ENCODE peak calls at places on chromosomes 7 and 10, in six cellular contexts. One of them, this sample, is unnamed.

GRCh38 chr10:69045441-69046300 is 42.2 kb upstream of the SRGN start:
- DNase-seq in H1: no peak
- DNase-seq in mammary epithelial cell: peak
- DNase-seq in suprapubic skin: no peak
- DNase-seq in cardiac fibroblast: peak
- DNase-seq in foreskin fibroblast: no peak
- DNase-seq in this sample: peak

GRCh38 chr7:140229101-140229525 is 52.3 kb upstream of the KDM7A start:
- DNase-seq in mammary epithelial cell: no peak
- DNase-seq in foreskin fibroblast: no peak
- DNase-seq in H1: no peak
- DNase-seq in cardiac fibroblast: no peak
- DNase-seq in suprapubic skin: no peak
- DNase-seq in this sample: no peak

GRCh38 chr10:114029655-114030054 is 14.0 kb upstream of the ADRB1 start:
- DNase-seq in cardiac fibroblast: no peak
- DNase-seq in foreskin fibroblast: no peak
- DNase-seq in H1: no peak
- DNase-seq in suprapubic skin: no peak
- DNase-seq in mammary epithelial cell: no peak
- DNase-seq in this sample: no peak

GRCh38 chr7:39554583-39555140 is 11.5 kb upstream of the YAE1 start:
- DNase-seq in foreskin fibroblast: peak
- DNase-seq in mammary epithelial cell: no peak
- DNase-seq in H1: no peak
- DNase-seq in cardiac fibroblast: peak
- DNase-seq in suprapubic skin: no peak
- DNase-seq in this sample: no peak

GRCh38 chr10:91796332-91797076 is 1.7 kb upstream of the TNKS2 start:
- DNase-seq in cardiac fibroblast: peak
- DNase-seq in H1: no peak
- DNase-seq in suprapubic skin: no peak
- DNase-seq in foreskin fibroblast: peak
- DNase-seq in mammary epithelial cell: peak
- DNase-seq in this sample: peak

GRCh38 chr7:50673096-50673495 is 107.9 kb upstream of the DDC start:
- DNase-seq in mammary epithelial cell: no peak
- DNase-seq in suprapubic skin: no peak
- DNase-seq in foreskin fibroblast: no peak
- DNase-seq in H1: no peak
- DNase-seq in cardiac fibroblast: no peak
- DNase-seq in this sample: no peak

GRCh38 chr7:23357190-23358093 is 58.3 kb downstream of the MALSU1 start:
- DNase-seq in H1: no peak
- DNase-seq in mammary epithelial cell: peak
- DNase-seq in foreskin fibroblast: peak
- DNase-seq in suprapubic skin: no peak
- DNase-seq in cardiac fibroblast: peak
- DNase-seq in this sample: peak

GRCh38 chr7:146478975-146479492 is 362.4 kb downstream of the CNTNAP2 start:
- DNase-seq in mammary epithelial cell: no peak
- DNase-seq in cardiac fibroblast: no peak
- DNase-seq in H1: no peak
- DNase-seq in foreskin fibroblast: no peak
- DNase-seq in suprapubic skin: no peak
- DNase-seq in this sample: no peak

GRCh38 chr10:77390481-77390891 is 247.1 kb downstream of the KCNMA1 start:
- DNase-seq in mammary epithelial cell: peak
- DNase-seq in cardiac fibroblast: peak
- DNase-seq in suprapubic skin: peak
- DNase-seq in foreskin fibroblast: peak
- DNase-seq in H1: no peak
- DNase-seq in this sample: no peak

GRCh38 chr10:22681783-22682183 is 32.6 kb downstream of the PIP4K2A start:
- DNase-seq in mammary epithelial cell: peak
- DNase-seq in suprapubic skin: no peak
- DNase-seq in H1: no peak
- DNase-seq in foreskin fibroblast: peak
- DNase-seq in cardiac fibroblast: peak
- DNase-seq in this sample: peak

GRCh38 chr7:83755526-83755925 is 106.6 kb upstream of the SEMA3E start:
- DNase-seq in cardiac fibroblast: no peak
- DNase-seq in H1: no peak
- DNase-seq in suprapubic skin: no peak
- DNase-seq in foreskin fibroblast: no peak
- DNase-seq in mammary epithelial cell: no peak
- DNase-seq in this sample: no peak

GRCh38 chr7:66267249-66267648 is 62.1 kb downstream of the TPST1 start:
- DNase-seq in suprapubic skin: no peak
- DNase-seq in mammary epithelial cell: peak
- DNase-seq in H1: no peak
- DNase-seq in cardiac fibroblast: peak
- DNase-seq in foreskin fibroblast: peak
- DNase-seq in this sample: peak

GRCh38 chr7:767580-767940 is 40.5 kb upstream of the PRKAR1B start:
- DNase-seq in suprapubic skin: no peak
- DNase-seq in H1: no peak
- DNase-seq in cardiac fibroblast: no peak
- DNase-seq in foreskin fibroblast: no peak
- DNase-seq in mammary epithelial cell: peak
- DNase-seq in this sample: peak

GRCh38 chr7:80591654-80592053 is 46.8 kb upstream of the CD36 start:
- DNase-seq in cardiac fibroblast: no peak
- DNase-seq in H1: no peak
- DNase-seq in mammary epithelial cell: no peak
- DNase-seq in foreskin fibroblast: no peak
- DNase-seq in suprapubic skin: no peak
- DNase-seq in this sample: no peak

GRCh38 chr10:50637003-50637579 is 13.3 kb upstream of the SGMS1 start:
- DNase-seq in cardiac fibroblast: no peak
- DNase-seq in suprapubic skin: no peak
- DNase-seq in H1: no peak
- DNase-seq in mammary epithelial cell: peak
- DNase-seq in foreskin fibroblast: peak
- DNase-seq in this sample: no peak

GRCh38 chr10:59177031-59177861 is 803 bp downstream of the PHYHIPL start:
- DNase-seq in H1: no peak
- DNase-seq in cardiac fibroblast: peak
- DNase-seq in mammary epithelial cell: peak
- DNase-seq in suprapubic skin: no peak
- DNase-seq in foreskin fibroblast: peak
- DNase-seq in this sample: peak

DNA sequence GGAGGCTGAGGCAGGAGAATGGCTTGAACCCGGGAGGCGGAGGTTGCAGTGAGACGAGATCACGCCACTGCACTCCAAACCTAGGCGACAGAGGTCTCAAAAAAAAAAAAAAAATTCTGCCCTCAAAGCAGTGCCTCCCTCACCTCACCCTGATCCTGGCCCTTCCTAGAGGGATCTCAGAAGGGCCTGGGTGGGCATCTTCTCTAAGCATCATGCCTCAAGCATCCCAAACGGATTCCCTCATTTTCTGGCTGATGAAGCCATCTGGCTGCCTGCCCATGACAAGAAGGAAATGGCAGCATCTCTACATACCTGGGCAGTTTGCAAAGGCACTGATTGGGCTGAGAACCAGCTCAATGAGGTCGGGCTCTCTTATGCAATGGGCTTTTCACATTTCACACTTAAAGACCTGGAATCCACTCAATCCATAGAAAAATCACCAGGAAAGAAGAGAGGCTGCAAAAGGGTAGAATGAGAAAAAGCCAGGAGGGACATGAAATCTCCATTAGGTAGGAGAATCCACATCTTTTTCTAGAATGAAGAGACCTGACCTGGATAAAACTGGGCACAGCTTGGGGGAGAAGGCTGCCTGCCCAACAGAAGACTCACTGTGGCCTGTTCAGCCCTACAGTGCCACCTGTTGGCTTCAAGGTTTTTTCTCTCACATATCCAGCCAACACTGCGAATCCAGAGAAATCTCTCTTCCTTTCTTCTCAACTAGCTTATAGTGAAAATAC is 48.1 kb downstream of the PDLIM1 start:
- DNase-seq in H1: no peak
- DNase-seq in suprapubic skin: no peak
- DNase-seq in foreskin fibroblast: peak
- DNase-seq in cardiac fibroblast: peak
- DNase-seq in mammary epithelial cell: no peak
- DNase-seq in this sample: peak
- TF ChIP-seq CTCF in H1: peak
- TF ChIP-seq CTCF in suprapubic skin: no peak
- TF ChIP-seq CTCF in foreskin fibroblast: peak
- TF ChIP-seq CTCF in cardiac fibroblast: peak
- TF ChIP-seq CTCF in mammary epithelial cell: peak
- TF ChIP-seq CTCF in this sample: peak

GRCh38 chr7:24378871-24379608 is 95.0 kb downstream of the NPY start:
- DNase-seq in H1: no peak
- DNase-seq in mammary epithelial cell: peak
- DNase-seq in foreskin fibroblast: peak
- DNase-seq in cardiac fibroblast: peak
- DNase-seq in suprapubic skin: no peak
- DNase-seq in this sample: peak

GRCh38 chr7:24384362-24385030 is 100.5 kb downstream of the NPY start:
- DNase-seq in H1: no peak
- DNase-seq in cardiac fibroblast: no peak
- DNase-seq in foreskin fibroblast: no peak
- DNase-seq in suprapubic skin: no peak
- DNase-seq in mammary epithelial cell: no peak
- DNase-seq in this sample: no peak

GRCh38 chr7:24383055-24383454 is 99.1 kb downstream of the NPY start:
- DNase-seq in H1: no peak
- DNase-seq in suprapubic skin: no peak
- DNase-seq in mammary epithelial cell: no peak
- DNase-seq in foreskin fibroblast: no peak
- DNase-seq in cardiac fibroblast: no peak
- DNase-seq in this sample: no peak

GRCh38 chr7:24381919-24382505 is 98.0 kb downstream of the NPY start:
- DNase-seq in cardiac fibroblast: peak
- DNase-seq in mammary epithelial cell: peak
- DNase-seq in H1: no peak
- DNase-seq in suprapubic skin: no peak
- DNase-seq in foreskin fibroblast: peak
- DNase-seq in this sample: peak
- TF ChIP-seq CTCF in cardiac fibroblast: peak
- TF ChIP-seq CTCF in mammary epithelial cell: peak
- TF ChIP-seq CTCF in H1: peak
- TF ChIP-seq CTCF in suprapubic skin: no peak
- TF ChIP-seq CTCF in foreskin fibroblast: peak
- TF ChIP-seq CTCF in this sample: peak

DNA sequence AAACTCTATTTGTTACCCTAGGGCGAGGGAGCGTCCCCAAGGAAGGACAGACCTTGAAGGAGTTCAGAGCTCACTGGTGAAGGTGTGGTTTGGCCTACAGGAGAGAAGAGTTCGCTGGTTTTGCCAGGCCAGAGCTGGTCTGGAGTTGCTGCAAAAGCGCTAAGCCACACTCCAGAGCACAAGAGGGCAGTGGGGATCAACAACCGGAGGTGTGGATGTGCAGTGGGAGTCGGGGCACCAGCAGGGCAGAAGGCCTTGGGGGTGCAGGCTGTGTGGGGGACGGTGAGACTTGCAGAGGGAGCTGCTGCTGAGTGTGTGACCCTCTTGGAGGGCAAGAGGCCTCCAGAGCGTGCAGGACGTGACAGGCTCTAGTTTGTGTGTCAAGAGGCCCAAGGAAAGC is 14.4 kb upstream of the CUL1 start:
- DNase-seq in mammary epithelial cell: no peak
- DNase-seq in cardiac fibroblast: no peak
- DNase-seq in suprapubic skin: no peak
- DNase-seq in foreskin fibroblast: no peak
- DNase-seq in H1: no peak
- DNase-seq in this sample: no peak
- TF ChIP-seq CTCF in mammary epithelial cell: no peak
- TF ChIP-seq CTCF in cardiac fibroblast: no peak
- TF ChIP-seq CTCF in suprapubic skin: no peak
- TF ChIP-seq CTCF in foreskin fibroblast: no peak
- TF ChIP-seq CTCF in H1: peak
- TF ChIP-seq CTCF in this sample: no peak

GRCh38 chr7:38318803-38319416 is 45.5 kb upstream of the TARP start:
- DNase-seq in mammary epithelial cell: peak
- DNase-seq in cardiac fibroblast: peak
- DNase-seq in foreskin fibroblast: peak
- DNase-seq in suprapubic skin: no peak
- DNase-seq in H1: peak
- DNase-seq in this sample: peak
- TF ChIP-seq CTCF in mammary epithelial cell: peak
- TF ChIP-seq CTCF in cardiac fibroblast: peak
- TF ChIP-seq CTCF in foreskin fibroblast: peak
- TF ChIP-seq CTCF in suprapubic skin: no peak
- TF ChIP-seq CTCF in H1: peak
- TF ChIP-seq CTCF in this sample: peak

GRCh38 chr7:74183653-74184450 is 9.7 kb downstream of the EIF4H start:
- DNase-seq in foreskin fibroblast: no peak
- DNase-seq in suprapubic skin: no peak
- DNase-seq in cardiac fibroblast: no peak
- DNase-seq in H1: no peak
- DNase-seq in mammary epithelial cell: no peak
- DNase-seq in this sample: peak
- TF ChIP-seq CTCF in foreskin fibroblast: peak
- TF ChIP-seq CTCF in suprapubic skin: no peak
- TF ChIP-seq CTCF in cardiac fibroblast: peak
- TF ChIP-seq CTCF in H1: peak
- TF ChIP-seq CTCF in mammary epithelial cell: peak
- TF ChIP-seq CTCF in this sample: peak

GRCh38 chr10:71070741-71071140 is 141.6 kb upstream of the UNC5B start:
- DNase-seq in foreskin fibroblast: no peak
- DNase-seq in cardiac fibroblast: no peak
- DNase-seq in suprapubic skin: no peak
- DNase-seq in mammary epithelial cell: no peak
- DNase-seq in H1: no peak
- DNase-seq in this sample: no peak
- TF ChIP-seq CTCF in foreskin fibroblast: no peak
- TF ChIP-seq CTCF in cardiac fibroblast: no peak
- TF ChIP-seq CTCF in suprapubic skin: no peak
- TF ChIP-seq CTCF in mammary epithelial cell: no peak
- TF ChIP-seq CTCF in H1: no peak
- TF ChIP-seq CTCF in this sample: no peak

DNA sequence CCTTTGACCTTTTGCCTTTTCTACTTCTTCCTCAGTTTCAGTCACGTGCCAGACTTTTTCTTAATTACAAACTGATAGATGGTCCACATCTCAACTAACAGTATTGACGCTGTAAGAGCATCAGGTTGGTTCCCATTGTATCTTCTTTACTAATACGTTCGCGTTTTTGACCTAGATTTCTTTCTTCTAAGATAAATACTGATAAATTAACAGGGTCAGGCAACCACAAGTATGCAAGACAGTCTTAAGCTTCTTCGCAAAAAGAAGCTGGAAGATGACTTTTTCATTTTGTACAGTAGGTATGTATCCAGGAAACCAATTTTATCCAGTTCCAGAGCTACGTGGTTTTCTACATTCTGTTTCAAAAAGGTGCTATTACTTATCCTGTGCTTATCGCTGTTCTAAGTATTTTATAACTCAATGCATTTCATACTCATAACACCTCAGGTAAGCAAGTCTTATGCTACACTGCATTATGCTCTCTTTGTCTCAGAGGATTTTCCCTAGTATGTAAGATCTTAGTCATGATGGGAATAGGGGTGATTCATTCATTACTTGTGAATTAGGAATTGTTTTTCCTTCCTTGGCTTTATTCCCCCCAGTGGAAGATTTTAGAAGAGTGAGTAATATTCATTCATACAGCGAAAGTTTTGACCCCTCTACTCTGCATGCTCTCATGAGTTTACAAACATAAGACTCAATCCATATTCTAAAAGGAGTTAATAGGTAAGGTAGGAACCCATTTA is 955 bp downstream of the DUS4L start:
- DNase-seq in suprapubic skin: no peak
- DNase-seq in foreskin fibroblast: peak
- DNase-seq in cardiac fibroblast: peak
- DNase-seq in mammary epithelial cell: peak
- DNase-seq in H1: no peak
- DNase-seq in this sample: peak
- TF ChIP-seq CTCF in suprapubic skin: no peak
- TF ChIP-seq CTCF in foreskin fibroblast: no peak
- TF ChIP-seq CTCF in cardiac fibroblast: no peak
- TF ChIP-seq CTCF in mammary epithelial cell: peak
- TF ChIP-seq CTCF in H1: no peak
- TF ChIP-seq CTCF in this sample: no peak